ENCODE peak calls at places on chromosomes 13 and 19, in four cellular contexts. D is cardiac muscle cell, G is ovary, R is uterus. Z is an unnamed sample.

GRCh38 chr13:99075268-99076191 is 97.7 kb upstream of the DOCK9 start:
- DNase-seq in R (no peak), D (no peak), G (no peak), Z (no peak)

GRCh38 chr19:4713384-4713951 is 10.2 kb downstream of the DPP9 start:
- DNase-seq in G (peak; percentile 60), R (peak; percentile 84), D (peak; percentile 91), Z (no peak)

GRCh38 chr19:11028146-11028545 is 61.1 kb upstream of the LDLR start:
- DNase-seq in G (no peak), R (no peak), D (no peak), Z (no peak)

GRCh38 chr13:75139291-75139690 is 342.7 kb downstream of the TBC1D4 start:
- DNase-seq in D (peak; percentile 70), G (no peak), R (no peak), Z (no peak)

GRCh38 chr19:18473003-18473705 is 35.2 kb upstream of the ISYNA1 start:
- DNase-seq in R (no peak), D (no peak), G (no peak), Z (no peak)

GRCh38 chr13:26074706-26075105 is 22.9 kb upstream of the SHISA2 start:
- DNase-seq in D (peak; percentile 34), R (no peak), G (no peak), Z (no peak)

GRCh38 chr13:113897161-113897560 is 33.3 kb upstream of the GAS6 start:
- DNase-seq in R (peak; percentile 7), D (peak; percentile 91), G (no peak), Z (no peak)

GRCh38 chr13:34464011-34464410 is 478.1 kb upstream of the NBEA start:
- DNase-seq in R (no peak), G (no peak), D (peak; percentile 15), Z (no peak)

GRCh38 chr19:1351324-1351947 is 32.3 kb upstream of the NDUFS7 start:
- DNase-seq in D (peak; percentile 30), R (no peak), G (no peak), Z (no peak)

GRCh38 chr13:45055198-45055901 is 65.0 kb upstream of the GTF2F2 start:
- DNase-seq in R (peak; percentile 42), D (peak; percentile 85), G (peak; percentile 35), Z (no peak)

GRCh38 chr19:18856385-18857126 is 24.8 kb downstream of the UPF1 start:
- DNase-seq in R (no peak), D (peak; percentile 58), G (no peak), Z (no peak)

GRCh38 chr19:29528350-29528945 is 2.7 kb downstream of the VSTM2B start:
- DNase-seq in D (peak; percentile 74), R (peak; percentile 59), G (peak; percentile 43), Z (no peak)

GRCh38 chr13:23391752-23392151 is 41.8 kb downstream of the SACS start:
- DNase-seq in D (no peak), G (no peak), R (no peak), Z (no peak)

GRCh38 chr19:7748756-7749155 is 1.4 kb upstream of the CD209 start:
- DNase-seq in G (no peak), R (no peak), D (peak; percentile 16), Z (no peak)

GRCh38 chr19:51751655-51752054 is at the start of gene FPR1:
- DNase-seq in R (no peak), D (peak; percentile 74), G (no peak), Z (peak; percentile 81)

GRCh38 chr13:74153316-74153715 is 19.1 kb upstream of the KLF12 start:
- DNase-seq in G (no peak), R (no peak), D (no peak), Z (no peak)

GRCh38 chr13:98300956-98301641 is 124.0 kb upstream of the RNF113B start:
- DNase-seq in D (peak; percentile 54), G (no peak), R (no peak), Z (no peak)

GRCh38 chr13:48655291-48655690 is 1.6 kb downstream of the CYSLTR2 start:
- DNase-seq in R (no peak), G (no peak), D (no peak), Z (no peak)

GRCh38 chr13:97015661-97016350 is 21.5 kb upstream of the OXGR1 start:
- DNase-seq in R (no peak), G (no peak), D (no peak), Z (no peak)

GRCh38 chr13:47049276-47049989 is 152.6 kb upstream of the HTR2A start:
- DNase-seq in D (no peak), R (no peak), G (no peak), Z (no peak)

GRCh38 chr19:53898680-53899341 is 10.3 kb upstream of the CACNG7 start:
- DNase-seq in G (no peak), R (no peak), D (no peak), Z (no peak)

GRCh38 chr13:38686635-38687245 is at the start of gene FREM2:
- DNase-seq in D (peak; percentile 13), G (peak; percentile 70), R (peak; percentile 15), Z (no peak)

GRCh38 chr13:50421457-50422130 is 406.4 kb downstream of the KCNRG start:
- DNase-seq in D (no peak), G (no peak), R (no peak), Z (no peak)

GRCh38 chr19:58228584-58229254 is at the start of gene ZNF544:
- DNase-seq in G (peak; percentile 66), R (peak; percentile 62), D (peak; percentile 78), Z (no peak)
- TF ChIP-seq CTCF in G (no peak), R (no peak), D (no peak), Z (no peak)

GRCh38 chr13:20118268-20119140 is 42.3 kb downstream of the GJA3 start:
- DNase-seq in D (peak; percentile 68), G (peak; percentile 55), R (peak; percentile 36), Z (no peak)
- TF ChIP-seq CTCF in D (no peak), G (no peak), R (no peak), Z (peak; percentile 39)

DNA sequence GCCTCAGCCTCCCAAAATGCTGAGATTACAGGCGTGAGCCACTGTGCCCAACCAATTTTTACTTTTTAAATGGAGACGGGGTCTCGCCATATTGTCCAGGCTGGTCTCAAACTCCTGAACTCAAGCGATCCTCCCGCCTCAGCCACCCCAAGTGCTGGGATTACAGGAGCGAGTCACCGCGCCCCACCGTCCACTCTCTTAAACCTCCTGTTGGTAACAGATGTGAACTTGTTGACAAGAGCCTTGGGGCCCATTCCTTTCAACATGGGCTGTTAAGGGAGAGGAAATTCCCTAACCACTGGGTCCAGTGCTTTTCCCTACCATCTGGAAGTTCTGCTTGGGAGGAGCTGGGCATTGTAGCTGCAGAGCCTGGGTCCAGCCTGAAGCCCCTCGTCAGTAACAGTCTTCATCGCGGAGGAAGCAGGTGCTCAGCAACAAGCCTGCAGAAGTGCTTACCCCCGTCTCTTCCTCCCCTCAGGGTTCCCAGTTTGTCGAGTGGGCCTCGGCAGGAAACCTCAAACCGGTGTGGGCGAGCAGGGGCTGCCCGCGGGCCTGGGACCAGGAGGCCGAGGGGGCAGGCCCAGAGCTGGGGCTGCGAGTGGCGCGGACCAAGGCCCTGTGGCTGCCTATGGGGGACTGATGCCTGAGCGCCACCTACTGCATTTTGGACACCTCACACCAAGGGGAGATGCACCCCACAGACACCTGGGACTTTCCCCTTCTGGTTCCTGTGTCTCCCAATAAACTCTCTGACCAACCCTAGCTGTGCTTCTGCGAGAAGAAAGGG is 4.0 kb upstream of the FLT3LG start:
- DNase-seq in D (no peak), R (no peak), G (no peak), Z (peak; percentile 65)
- TF ChIP-seq CTCF in D (no peak), R (no peak), G (no peak), Z (peak; percentile 60)

GRCh38 chr19:35566738-35567137 is 3.3 kb upstream of the ATP4A start:
- DNase-seq in G (no peak), D (no peak), R (no peak), Z (no peak)
- TF ChIP-seq CTCF in G (no peak), D (no peak), R (no peak), Z (no peak)

Z was measured in CD14-positive monocyte.